ENCODE peak calls at places on chromosomes 3 and 15, in ten cellular contexts. Z is endodermal cell, B is uterus, T is neural progenitor cell, K is right atrium auricular region, R is GM23338, S is AG04450, V is fibroblast of the aortic adventitia, M is NB4, X is Peyer's patch. A is an unnamed sample.

GRCh38 chr3:51581529-51581928 is 43.0 kb downstream of the RAD54L2 start:
- DNase-seq in Z (no peak), B (no peak), T (no peak), K (no peak), R (peak), S (no peak), V (peak), M (no peak), X (no peak), A (no peak)

GRCh38 chr3:42544492-42545283 is 37.1 kb downstream of the SEC22C start:
- DNase-seq in Z (no peak), B (peak), T (no peak), K (peak), R (no peak), S (no peak), V (no peak), M (no peak), X (peak), A (no peak)

GRCh38 chr15:98727115-98728040 is 79.0 kb downstream of the IGF1R start:
- DNase-seq in Z (peak), B (peak), T (peak), K (peak), R (peak), S (peak), V (peak), M (no peak), X (peak), A (peak)

GRCh38 chr3:16377847-16378302 is 112.9 kb downstream of the OXNAD1 start:
- DNase-seq in Z (no peak), B (no peak), T (no peak), K (no peak), R (peak), S (no peak), V (no peak), M (no peak), X (no peak), A (no peak)

GRCh38 chr15:45644437-45644836 is 9.6 kb downstream of the SQOR start:
- DNase-seq in Z (no peak), B (no peak), T (no peak), K (no peak), R (no peak), S (no peak), V (no peak), M (no peak), X (no peak), A (no peak)

GRCh38 chr15:41930221-41930866 is 36.5 kb upstream of the SPTBN5 start:
- DNase-seq in Z (no peak), B (no peak), T (no peak), K (peak), R (no peak), S (peak), V (peak), M (peak), X (peak), A (no peak)

GRCh38 chr15:64023215-64023614 is 23.1 kb downstream of the DAPK2 start:
- DNase-seq in Z (no peak), B (no peak), T (no peak), K (no peak), R (no peak), S (no peak), V (no peak), M (no peak), X (peak), A (no peak)

GRCh38 chr15:78175333-78175732 is 26.2 kb downstream of the IDH3A start:
- DNase-seq in Z (no peak), B (no peak), T (no peak), K (no peak), R (no peak), S (no peak), V (no peak), M (no peak), X (no peak), A (no peak)

GRCh38 chr15:37053070-37053653 is 47.2 kb downstream of the MEIS2 start:
- DNase-seq in Z (no peak), B (no peak), T (no peak), K (no peak), R (no peak), S (no peak), V (peak), M (no peak), X (no peak), A (no peak)

GRCh38 chr3:4751057-4752051 is 227.9 kb upstream of the BHLHE40 start:
- DNase-seq in Z (no peak), B (peak), T (no peak), K (no peak), R (no peak), S (peak), V (peak), M (peak), X (no peak), A (peak)

GRCh38 chr3:107209302-107210060 is 167.8 kb upstream of the CCDC54 start:
- DNase-seq in Z (no peak), B (no peak), T (no peak), K (no peak), R (no peak), S (no peak), V (peak), M (no peak), X (no peak), A (no peak)

GRCh38 chr15:97866994-97867393 is 93.5 kb upstream of the ARRDC4 start:
- DNase-seq in Z (no peak), B (no peak), T (no peak), K (no peak), R (no peak), S (no peak), V (no peak), M (no peak), X (no peak), A (no peak)

GRCh38 chr3:171306631-171307030 is 153.6 kb downstream of the TNIK start:
- DNase-seq in Z (no peak), B (peak), T (no peak), K (peak), R (peak), S (peak), V (peak), M (no peak), X (no peak), A (peak)

GRCh38 chr15:35753486-35753885 is 207.5 kb upstream of the DPH6 start:
- DNase-seq in Z (no peak), B (no peak), T (no peak), K (no peak), R (no peak), S (peak), V (peak), M (no peak), X (no peak), A (peak)

DNA sequence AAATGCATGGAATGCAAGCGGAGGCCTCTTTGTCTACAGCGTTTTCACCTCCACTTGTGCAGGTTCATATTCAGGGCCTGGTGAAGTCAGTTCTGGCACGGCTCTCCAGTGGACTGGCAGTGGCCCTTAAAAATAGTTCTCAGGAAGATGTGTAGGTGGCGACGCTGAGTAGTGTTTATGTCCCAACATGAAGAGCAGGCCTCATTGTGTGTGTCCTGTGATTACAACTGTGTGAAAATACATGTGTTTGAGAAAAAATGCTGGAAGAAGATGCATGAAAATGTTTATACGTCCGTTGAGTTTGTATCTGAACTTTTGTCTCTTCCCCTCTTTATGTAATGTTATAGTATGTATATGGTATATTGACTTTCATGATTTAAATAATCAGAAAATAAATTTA is 7.2 kb downstream of the LIPC start:
- DNase-seq in Z (peak), B (no peak), T (peak), K (no peak), R (peak), S (peak), V (peak), M (peak), X (no peak), A (no peak)
- TF ChIP-seq CTCF in Z (peak), B (peak), T (peak), K (peak), R (peak), S (peak), V (peak), M (peak), X (peak), A (peak)

GRCh38 chr3:22887664-22888291 is 315.3 kb upstream of the UBE2E2 start:
- DNase-seq in Z (peak), B (no peak), T (peak), K (no peak), R (peak), S (no peak), V (peak), M (peak), X (no peak), A (peak)

GRCh38 chr3:22885574-22886348 is 317.4 kb upstream of the UBE2E2 start:
- DNase-seq in Z (no peak), B (no peak), T (no peak), K (no peak), R (no peak), S (no peak), V (no peak), M (no peak), X (no peak), A (no peak)

GRCh38 chr3:22885039-22885438 is 318.1 kb upstream of the UBE2E2 start:
- DNase-seq in Z (no peak), B (no peak), T (no peak), K (no peak), R (no peak), S (no peak), V (no peak), M (no peak), X (no peak), A (no peak)

DNA sequence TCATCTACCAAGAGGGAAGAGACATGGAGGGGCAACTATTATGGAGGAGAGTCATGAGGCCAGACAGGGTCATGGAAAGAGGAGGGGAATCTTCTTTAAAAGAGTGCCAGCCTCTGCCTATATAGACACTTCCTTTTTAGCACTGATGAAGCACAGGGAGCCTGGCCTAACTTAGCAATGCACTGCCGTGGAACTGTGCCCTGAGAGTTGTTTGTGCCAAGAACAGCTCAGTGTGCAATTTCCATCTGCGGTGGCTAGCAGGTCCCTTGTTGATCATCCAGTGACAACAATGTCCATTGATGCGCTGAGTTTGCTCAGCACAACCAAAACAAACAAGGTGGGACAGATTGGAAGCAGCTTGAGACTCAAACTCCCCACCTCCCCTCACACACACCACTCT is 316.7 kb upstream of the UBE2E2 start:
- DNase-seq in Z (no peak), B (no peak), T (no peak), K (peak), R (peak), S (no peak), V (no peak), M (no peak), X (no peak), A (no peak)
- H3K4me3 ChIP-seq in Z (no peak), B (no peak), T (no peak), K (no peak), R (no peak), S (no peak), V (no peak), M (no peak), X (no peak), A (no peak)

DNA sequence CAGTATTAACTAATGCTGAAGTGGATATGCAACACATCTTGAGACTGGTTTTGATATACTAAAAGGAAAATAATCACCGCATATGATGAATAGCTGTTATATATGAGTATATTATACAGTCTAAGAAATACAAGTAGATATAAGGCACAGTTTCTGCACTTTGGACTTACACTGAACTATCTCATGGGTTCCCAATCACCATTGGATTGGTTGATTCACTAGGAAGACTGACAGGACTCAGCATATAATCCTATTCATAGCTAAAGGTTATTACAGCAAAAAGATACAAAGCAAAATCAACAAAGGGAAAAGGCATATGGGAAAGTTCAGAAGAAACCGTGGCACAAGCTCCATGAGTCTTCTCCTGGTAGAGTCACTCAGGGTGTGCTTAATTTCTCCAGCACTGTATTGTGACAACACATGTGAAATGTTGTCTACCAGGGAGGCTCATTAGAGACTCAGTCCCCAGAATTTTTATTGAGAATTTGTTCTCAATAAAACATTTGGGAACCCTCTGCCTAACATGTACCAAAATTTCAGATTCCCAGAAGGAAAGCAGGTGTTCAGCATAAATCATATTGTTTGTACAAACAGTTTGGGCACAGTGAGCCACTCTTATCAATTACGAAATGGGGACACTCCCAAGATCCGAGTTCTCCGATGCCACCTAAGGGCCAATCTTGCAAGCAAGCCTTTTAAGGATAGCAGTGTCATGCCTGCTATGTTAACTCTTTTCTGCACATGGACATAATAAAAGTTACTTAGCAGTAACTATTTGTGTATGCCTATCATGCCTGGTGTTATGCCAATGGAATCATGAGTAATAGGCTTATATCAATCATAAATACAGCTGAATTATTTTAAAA is 26.8 kb downstream of the CMC1 start:
- DNase-seq in Z (no peak), B (no peak), T (no peak), K (no peak), R (peak), S (no peak), V (peak), M (no peak), X (no peak), A (no peak)
- TF ChIP-seq CTCF in Z (no peak), B (no peak), T (no peak), K (no peak), R (no peak), S (no peak), V (no peak), M (no peak), X (peak), A (no peak)

GRCh38 chr3:46353639-46354410 is at the start of gene CCR2:
- DNase-seq in Z (no peak), B (no peak), T (no peak), K (no peak), R (no peak), S (no peak), V (no peak), M (peak), X (no peak), A (no peak)
- H3K4me3 ChIP-seq in Z (no peak), B (no peak), T (no peak), K (no peak), R (no peak), S (no peak), V (no peak), M (peak), X (peak), A (no peak)

GRCh38 chr15:74313889-74314288 is 53.6 kb downstream of the CYP11A1 start:
- DNase-seq in Z (no peak), B (no peak), T (no peak), K (no peak), R (no peak), S (no peak), V (no peak), M (no peak), X (no peak), A (no peak)

GRCh38 chr15:74308643-74308945 is 58.9 kb downstream of the CYP11A1 start:
- DNase-seq in Z (no peak), B (no peak), T (no peak), K (no peak), R (no peak), S (no peak), V (no peak), M (no peak), X (no peak), A (no peak)

GRCh38 chr15:74312445-74313007 is 54.9 kb downstream of the CYP11A1 start:
- DNase-seq in Z (no peak), B (no peak), T (no peak), K (no peak), R (no peak), S (no peak), V (no peak), M (no peak), X (no peak), A (no peak)

GRCh38 chr15:74314897-74315438 is 52.5 kb downstream of the CYP11A1 start:
- DNase-seq in Z (no peak), B (no peak), T (no peak), K (no peak), R (no peak), S (no peak), V (peak), M (peak), X (no peak), A (no peak)

GRCh38 chr15:74311734-74312444 is 55.6 kb downstream of the CYP11A1 start:
- DNase-seq in Z (peak), B (no peak), T (peak), K (no peak), R (peak), S (no peak), V (no peak), M (peak), X (no peak), A (no peak)
- TF ChIP-seq CTCF in Z (peak), B (no peak), T (peak), K (peak), R (peak), S (peak), V (peak), M (peak), X (peak), A (peak)